ENCODE peak calls at places on chromosomes 16 and 17, in eight cellular contexts. G is AG04450, H is tibial nerve, R is transverse colon, E is HFF-Myc, N is left ventricle myocardium inferior, L is tibial artery, O is astrocyte of the cerebellum. A is an unnamed sample.

GRCh38 chr17:80596760-80597608 is 52.3 kb downstream of the RPTOR start:
- DNase-seq in G (no peak), H (no peak), R (no peak), E (no peak), N (no peak), L (no peak), O (no peak), A (no peak)

GRCh38 chr17:48997103-48997826 is at the start of gene IGF2BP1:
- DNase-seq in G (no peak), H (no peak), R (no peak), E (no peak), N (no peak), L (no peak), O (no peak), A (peak; percentile 81)

GRCh38 chr16:78235168-78235800 is 135.8 kb downstream of the WWOX start:
- DNase-seq in G (peak; percentile 27), H (peak; percentile 41), R (peak; percentile 74), E (peak; percentile 4), N (peak; percentile 63), L (peak; percentile 58), O (peak; percentile 57), A (no peak)

GRCh38 chr16:66984902-66985311 is 3.5 kb upstream of the CES4A start:
- DNase-seq in G (no peak), H (no peak), R (no peak), E (no peak), N (no peak), L (no peak), O (no peak), A (no peak)

GRCh38 chr16:48384305-48384981 is 770 bp downstream of the SIAH1 start:
- DNase-seq in G (no peak), H (no peak), R (peak; percentile 66), E (no peak), N (peak; percentile 71), L (peak; percentile 52), O (no peak), A (peak; percentile 64)

GRCh38 chr16:79707867-79708266 is 107.3 kb upstream of the MAF start:
- DNase-seq in G (no peak), H (no peak), R (peak; percentile 46), E (no peak), N (peak; percentile 78), L (peak; percentile 64), O (no peak), A (no peak)

GRCh38 chr17:78737332-78737731 is 44.7 kb downstream of the CYTH1 start:
- DNase-seq in G (peak; percentile 24), H (no peak), R (no peak), E (no peak), N (no peak), L (no peak), O (no peak), A (no peak)

GRCh38 chr17:78892936-78893379 is 10.0 kb downstream of the CEP295NL start:
- DNase-seq in G (no peak), H (no peak), R (no peak), E (no peak), N (no peak), L (no peak), O (no peak), A (no peak)

GRCh38 chr16:87540072-87540976 is 47.5 kb upstream of the ZCCHC14 start:
- DNase-seq in G (no peak), H (no peak), R (no peak), E (no peak), N (no peak), L (no peak), O (no peak), A (no peak)

GRCh38 chr17:41340934-41341861 is 9.4 kb downstream of the KRT33A start:
- DNase-seq in G (no peak), H (no peak), R (no peak), E (no peak), N (no peak), L (no peak), O (no peak), A (no peak)

GRCh38 chr16:89297870-89298545 is 80.5 kb downstream of the ZNF778 start:
- DNase-seq in G (no peak), H (no peak), R (no peak), E (no peak), N (no peak), L (no peak), O (no peak), A (no peak)

GRCh38 chr17:39027037-39027436 is 59.8 kb upstream of the FBXO47 start:
- DNase-seq in G (no peak), H (peak; percentile 51), R (peak; percentile 75), E (no peak), N (peak; percentile 82), L (peak; percentile 52), O (no peak), A (peak; percentile 58)

GRCh38 chr17:83176956-83177583 is 97.7 kb downstream of the METRNL start:
- DNase-seq in G (no peak), H (peak; percentile 8), R (no peak), E (no peak), N (no peak), L (no peak), O (no peak), A (no peak)

GRCh38 chr17:76051071-76051467 is 21.2 kb downstream of the SRP68 start:
- DNase-seq in G (no peak), H (no peak), R (no peak), E (no peak), N (no peak), L (no peak), O (peak; percentile 34), A (no peak)

GRCh38 chr17:76051571-76051970 is 20.7 kb downstream of the SRP68 start:
- DNase-seq in G (no peak), H (no peak), R (no peak), E (no peak), N (no peak), L (no peak), O (no peak), A (no peak)

GRCh38 chr17:76054112-76054476 is 18.2 kb downstream of the SRP68 start:
- DNase-seq in G (no peak), H (no peak), R (no peak), E (no peak), N (no peak), L (no peak), O (no peak), A (no peak)

GRCh38 chr17:76053230-76054111 is 18.8 kb downstream of the SRP68 start:
- DNase-seq in G (peak; percentile 20), H (no peak), R (no peak), E (no peak), N (no peak), L (no peak), O (no peak), A (no peak)

DNA sequence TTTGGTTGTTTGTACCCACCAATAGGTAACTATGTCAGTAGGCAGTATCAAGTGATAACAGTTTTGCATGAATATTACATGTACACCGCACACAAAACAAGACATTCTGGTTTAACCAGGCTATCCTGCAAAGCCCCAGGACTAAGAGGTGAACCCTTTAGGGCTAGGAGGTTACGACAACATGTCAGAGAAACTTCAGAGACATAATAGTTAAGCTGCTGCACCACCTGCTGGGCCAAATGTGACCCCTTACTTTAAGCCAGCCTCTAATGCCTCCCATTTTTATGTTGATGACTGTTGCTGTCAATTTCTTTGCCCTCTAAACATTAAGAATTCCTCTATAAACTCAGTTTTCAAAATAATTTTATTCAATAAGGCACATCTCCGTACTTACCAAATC is 15.4 kb downstream of the SRP68 start:
- DNase-seq in G (no peak), H (no peak), R (no peak), E (no peak), N (no peak), L (no peak), O (no peak), A (no peak)
- TF ChIP-seq CTCF in G (no peak), H (no peak), R (no peak), E (no peak), N (no peak), L (no peak), O (no peak), A (no peak)

GRCh38 chr16:77037696-77038347 is 153.2 kb upstream of the MON1B start:
- DNase-seq in G (no peak), H (no peak), R (no peak), E (no peak), N (no peak), L (no peak), O (no peak), A (no peak)

GRCh38 chr16:77041468-77041867 is 149.5 kb upstream of the MON1B start:
- DNase-seq in G (no peak), H (no peak), R (no peak), E (no peak), N (no peak), L (no peak), O (no peak), A (no peak)

DNA sequence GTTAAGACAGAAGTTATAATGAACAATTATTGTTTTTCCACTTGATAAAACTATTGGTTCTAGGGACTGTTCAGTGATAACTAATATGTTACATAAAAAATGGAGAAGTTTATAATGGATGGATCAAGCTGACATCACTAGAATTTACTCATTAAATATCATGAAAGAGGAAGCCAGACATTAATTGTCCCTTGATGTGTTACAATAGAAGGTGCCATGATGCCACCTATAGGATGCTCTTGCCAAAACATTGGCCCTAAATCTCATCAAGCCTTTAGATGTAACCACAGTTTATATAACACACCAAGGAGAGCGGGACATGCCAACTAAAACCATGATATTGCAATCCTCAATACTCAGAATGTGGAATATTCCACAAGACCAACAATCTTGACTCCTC is 147.9 kb upstream of the MON1B start:
- DNase-seq in G (no peak), H (no peak), R (no peak), E (peak; percentile 6), N (no peak), L (no peak), O (no peak), A (no peak)
- TF ChIP-seq CTCF in G (peak; percentile 42), H (no peak), R (no peak), E (peak; percentile 40), N (peak; percentile 49), L (no peak), O (peak; percentile 27), A (no peak)

GRCh38 chr16:85173077-85173980 is 61.1 kb upstream of the CIBAR2 start:
- DNase-seq in G (peak; percentile 71), H (no peak), R (no peak), E (no peak), N (no peak), L (no peak), O (no peak), A (no peak)

GRCh38 chr16:85172465-85173071 is 60.3 kb upstream of the CIBAR2 start:
- DNase-seq in G (no peak), H (no peak), R (no peak), E (no peak), N (no peak), L (no peak), O (no peak), A (no peak)

GRCh38 chr16:85174871-85175723 is 62.8 kb upstream of the CIBAR2 start:
- DNase-seq in G (no peak), H (no peak), R (no peak), E (no peak), N (no peak), L (no peak), O (no peak), A (no peak)

GRCh38 chr16:85175724-85176233 is 63.5 kb upstream of the CIBAR2 start:
- DNase-seq in G (no peak), H (no peak), R (no peak), E (no peak), N (no peak), L (no peak), O (no peak), A (no peak)

GRCh38 chr16:85173981-85174751 is 61.9 kb upstream of the CIBAR2 start:
- DNase-seq in G (no peak), H (no peak), R (peak; percentile 34), E (peak; percentile 78), N (no peak), L (no peak), O (no peak), A (no peak)
- TF ChIP-seq CTCF in G (no peak), H (no peak), R (no peak), E (no peak), N (no peak), L (no peak), O (no peak), A (no peak)

GRCh38 chr16:70473446-70474319 is 19.3 kb downstream of the FCSK start:
- DNase-seq in G (no peak), H (no peak), R (no peak), E (no peak), N (no peak), L (no peak), O (no peak), A (no peak)
- TF ChIP-seq CTCF in G (no peak), H (no peak), R (no peak), E (no peak), N (no peak), L (no peak), O (no peak), A (no peak)